ENCODE peak calls at places on chromosomes 11 and 22, in five cellular contexts. Y is neuronal stem cell, J is H1, C is mesenchymal stem cell, W is trophoblast cell. M is an unnamed sample.

GRCh38 chr11:114762437-114762836 is 84.1 kb downstream of the NXPE2 start:
- DNase-seq in Y (peak), J (peak), C (peak), W (peak), M (peak)

GRCh38 chr11:10005955-10006525 is 288.0 kb downstream of the SBF2 start:
- DNase-seq in Y (no peak), J (no peak), C (no peak), W (no peak), M (no peak)

GRCh38 chr11:26331911-26332571 is at the start of gene ANO3:
- DNase-seq in Y (peak), J (peak), C (peak), W (peak), M (peak)

GRCh38 chr11:132405728-132406127 is 1035.3 kb downstream of the NTM start:
- DNase-seq in Y (no peak), J (peak), C (no peak), W (no peak), M (peak)

GRCh38 chr11:32952421-32952820 is 59.8 kb downstream of the QSER1 start:
- DNase-seq in Y (no peak), J (no peak), C (no peak), W (no peak), M (no peak)

GRCh38 chr22:22394589-22394988 is 114.0 kb downstream of the ZNF280B start:
- DNase-seq in Y (no peak), J (no peak), C (no peak), W (no peak), M (no peak)

GRCh38 chr11:44469412-44469811 is 96.1 kb upstream of the CD82 start:
- DNase-seq in Y (no peak), J (no peak), C (no peak), W (no peak), M (no peak)

GRCh38 chr22:43546186-43546585 is 134.4 kb downstream of the MPPED1 start:
- DNase-seq in Y (no peak), J (no peak), C (no peak), W (no peak), M (no peak)

GRCh38 chr22:31945971-31946680 is 1.8 kb downstream of the YWHAH start:
- DNase-seq in Y (no peak), J (no peak), C (peak), W (no peak), M (no peak)

GRCh38 chr22:35352214-35353111 is 28.4 kb upstream of the HMOX1 start:
- DNase-seq in Y (no peak), J (no peak), C (no peak), W (peak), M (peak)

GRCh38 chr11:102157219-102157618 is 47.0 kb downstream of the YAP1 start:
- DNase-seq in Y (no peak), J (no peak), C (peak), W (no peak), M (no peak)

GRCh38 chr11:122205036-122205435 is 89.0 kb upstream of the BLID start:
- DNase-seq in Y (no peak), J (no peak), C (no peak), W (peak), M (no peak)

GRCh38 chr11:104490182-104490581 is 326.2 kb upstream of the PDGFD start:
- DNase-seq in Y (no peak), J (no peak), C (peak), W (no peak), M (no peak)

GRCh38 chr11:48081151-48082010 is 101.0 kb downstream of the PTPRJ start:
- DNase-seq in Y (no peak), J (no peak), C (peak), W (peak), M (no peak)

GRCh38 chr11:75665126-75665525 is 3.7 kb downstream of the MAP6 start:
- DNase-seq in Y (no peak), J (no peak), C (no peak), W (no peak), M (no peak)

GRCh38 chr11:88680806-88681205 is 343.3 kb upstream of the CTSC start:
- DNase-seq in Y (no peak), J (no peak), C (no peak), W (no peak), M (no peak)

GRCh38 chr11:119859684-119860083 is 130.7 kb upstream of the NECTIN1 start:
- DNase-seq in Y (no peak), J (no peak), C (no peak), W (no peak), M (no peak)

GRCh38 chr11:22346283-22346682 is 8.1 kb downstream of the SLC17A6 start:
- DNase-seq in Y (no peak), J (no peak), C (no peak), W (no peak), M (no peak)

GRCh38 chr11:111777094-111778046 is 11.2 kb upstream of the PPP2R1B start:
- DNase-seq in Y (peak), J (no peak), C (peak), W (peak), M (no peak)

GRCh38 chr11:122791836-122792235 is 46.5 kb upstream of the CRTAM start:
- DNase-seq in Y (no peak), J (no peak), C (peak), W (peak), M (no peak)

GRCh38 chr11:96207459-96208449 is 135.2 kb downstream of the MAML2 start:
- DNase-seq in Y (no peak), J (no peak), C (peak), W (no peak), M (no peak)

GRCh38 chr22:36156515-36157419 is 3.8 kb downstream of the APOL3 start:
- DNase-seq in Y (no peak), J (no peak), C (peak), W (peak), M (peak)

GRCh38 chr11:20367313-20367948 is 3.9 kb downstream of the HTATIP2 start:
- DNase-seq in Y (no peak), J (no peak), C (peak), W (peak), M (no peak)

GRCh38 chr11:15565846-15566245 is 451.1 kb downstream of the INSC start:
- DNase-seq in Y (no peak), J (no peak), C (no peak), W (no peak), M (no peak)

GRCh38 chr11:122097419-122098001 is 18.5 kb downstream of the BLID start:
- DNase-seq in Y (no peak), J (no peak), C (peak), W (no peak), M (no peak)

GRCh38 chr11:134911514-134912180 is 499.6 kb upstream of the B3GAT1 start:
- DNase-seq in Y (no peak), J (no peak), C (no peak), W (no peak), M (no peak)

GRCh38 chr22:50072167-50072555 is 13.1 kb downstream of the MLC1 start:
- DNase-seq in Y (no peak), J (no peak), C (no peak), W (no peak), M (no peak)
- H2BK12ac ChIP-seq in Y (no peak), J (no peak), C (no peak), W (no peak), M (no peak)

GRCh38 chr11:70697701-70698100 is 299.4 kb downstream of the CTTN start:
- DNase-seq in Y (no peak), J (no peak), C (no peak), W (no peak), M (no peak)
- H2BK12ac ChIP-seq in Y (no peak), J (no peak), C (no peak), W (no peak), M (no peak)

DNA sequence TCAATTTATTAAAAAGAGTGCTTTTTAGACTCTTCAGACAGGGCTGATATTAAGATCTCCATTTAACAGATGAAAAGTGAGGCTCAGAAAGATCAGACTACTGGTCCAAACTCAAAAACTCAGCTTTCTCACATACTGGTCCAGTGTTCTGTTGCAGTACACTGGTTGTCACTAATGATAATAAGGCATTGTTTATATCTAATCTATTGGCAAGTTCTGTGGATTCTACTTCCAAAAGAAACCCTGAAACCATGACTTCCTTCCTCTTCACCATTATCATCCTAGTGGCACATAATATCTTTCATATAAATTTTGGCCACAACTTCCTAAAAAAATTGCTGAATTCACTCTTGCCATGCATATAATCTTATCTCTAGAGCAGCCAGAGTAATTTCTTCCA is 36.9 kb downstream of the F2 start:
- DNase-seq in Y (no peak), J (no peak), C (no peak), W (no peak), M (no peak)
- H2BK12ac ChIP-seq in Y (no peak), J (no peak), C (no peak), W (no peak), M (no peak)

DNA sequence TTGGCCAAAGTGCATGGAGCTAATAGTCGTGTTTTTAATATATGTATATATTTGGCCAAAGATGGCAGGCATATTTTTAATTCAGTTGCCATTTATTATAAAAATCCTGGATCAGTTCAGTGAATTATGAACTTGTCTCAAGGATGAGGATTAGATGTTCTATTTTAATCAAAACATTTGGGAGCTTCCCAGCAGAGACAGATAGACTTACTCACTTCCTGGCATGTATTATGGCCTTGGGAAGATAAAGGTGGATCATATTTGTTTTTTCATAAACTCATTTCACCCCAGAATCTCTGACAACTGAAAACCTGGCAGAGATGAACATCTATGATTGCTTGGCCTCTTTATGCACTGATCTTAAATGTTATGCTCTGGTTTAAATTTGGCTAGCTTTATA is 148.8 kb downstream of the NCAM1 start:
- DNase-seq in Y (no peak), J (no peak), C (no peak), W (no peak), M (no peak)
- H2BK12ac ChIP-seq in Y (no peak), J (no peak), C (no peak), W (no peak), M (no peak)